ENCODE peak calls at places on chromosomes 16 and 17, in six cellular contexts. M, V, Y, Z, D and E are unnamed samples.

GRCh38 chr16:73183678-73184092 is 135.8 kb upstream of the ZFHX3 start:
- DNase-seq in M (no peak), V (no peak), Y (no peak), Z (no peak), D (no peak), E (no peak)

GRCh38 chr17:66304304-66305174 is 2.1 kb downstream of the PRKCA start:
- DNase-seq in M (no peak), V (no peak), Y (peak; percentile 33), Z (no peak), D (no peak), E (no peak)

GRCh38 chr16:81610936-81611335 is 166.3 kb downstream of the CMIP start:
- DNase-seq in M (no peak), V (no peak), Y (no peak), Z (no peak), D (no peak), E (no peak)

GRCh38 chr17:74810699-74811485 is 34.7 kb upstream of the NAT9 start:
- DNase-seq in M (no peak), V (peak; percentile 56), Y (no peak), Z (no peak), D (peak; percentile 33), E (no peak)

GRCh38 chr17:77909816-77910215 is 48.7 kb upstream of the TNRC6C start:
- DNase-seq in M (no peak), V (no peak), Y (no peak), Z (no peak), D (no peak), E (no peak)

GRCh38 chr16:66275795-66276428 is 90.6 kb upstream of the CDH5 start:
- DNase-seq in M (no peak), V (no peak), Y (peak; percentile 53), Z (no peak), D (no peak), E (peak; percentile 32)

GRCh38 chr17:15381707-15382106 is 40.3 kb upstream of the TEKT3 start:
- DNase-seq in M (no peak), V (no peak), Y (no peak), Z (no peak), D (no peak), E (no peak)

GRCh38 chr17:488993-489757 is 136.6 kb upstream of the RPH3AL start:
- DNase-seq in M (peak; percentile 16), V (no peak), Y (peak; percentile 73), Z (no peak), D (no peak), E (no peak)

GRCh38 chr16:30731411-30731810 is 16.8 kb upstream of the PHKG2 start:
- DNase-seq in M (no peak), V (no peak), Y (no peak), Z (peak; percentile 23), D (no peak), E (no peak)

GRCh38 chr16:87828071-87828971 is 41.0 kb downstream of the SLC7A5 start:
- DNase-seq in M (no peak), V (no peak), Y (no peak), Z (no peak), D (no peak), E (no peak)

GRCh38 chr17:49525831-49526741 is 31.0 kb downstream of the NGFR start:
- DNase-seq in M (no peak), V (no peak), Y (no peak), Z (no peak), D (no peak), E (no peak)

GRCh38 chr16:89401641-89402445 is 88.5 kb downstream of the ANKRD11 start:
- DNase-seq in M (no peak), V (no peak), Y (peak; percentile 33), Z (no peak), D (no peak), E (no peak)

GRCh38 chr16:1620391-1620790 is 8.2 kb downstream of the CRAMP1 start:
- DNase-seq in M (no peak), V (no peak), Y (no peak), Z (no peak), D (no peak), E (no peak)

GRCh38 chr17:72136692-72137550 is 16.1 kb downstream of the SOX9 start:
- DNase-seq in M (no peak), V (no peak), Y (peak; percentile 82), Z (no peak), D (no peak), E (no peak)

GRCh38 chr16:19810817-19811731 is 73.6 kb downstream of the GPRC5B start:
- DNase-seq in M (no peak), V (no peak), Y (peak; percentile 84), Z (peak; percentile 90), D (no peak), E (no peak)